ENCODE peak calls at places on chromosomes 5 and 9, in six cellular contexts. S is BJ, M is fibroblast of lung, L is fibroblast of the aortic adventitia, X is gastrocnemius medialis, V is IMR-90. B is an unnamed sample.

GRCh38 chr5:37501152-37501551 is 122.0 kb downstream of the WDR70 start:
- DNase-seq in V (peak; percentile 7), M (peak; percentile 45), L (peak; percentile 12), X (no peak), S (peak; percentile 3), B (peak; percentile 27)

GRCh38 chr9:137411670-137412380 is 11.1 kb downstream of the EXD3 start:
- DNase-seq in V (peak; percentile 94), X (peak; percentile 43), M (peak; percentile 85), L (peak; percentile 90), S (peak; percentile 51), B (peak; percentile 86)

GRCh38 chr9:89872426-89872912 is 267.7 kb downstream of the GADD45G start:
- DNase-seq in L (no peak), V (no peak), M (no peak), S (no peak), X (no peak), B (no peak)

GRCh38 chr9:12640866-12641636 is 52.1 kb upstream of the TYRP1 start:
- DNase-seq in M (no peak), S (no peak), L (no peak), V (no peak), X (no peak), B (no peak)

GRCh38 chr9:107222020-107222522 is 61.0 kb upstream of the RAD23B start:
- DNase-seq in S (no peak), X (no peak), M (peak; percentile 74), L (no peak), V (peak; percentile 79), B (no peak)

GRCh38 chr9:32378496-32378895 is 5.9 kb upstream of the ACO1 start:
- DNase-seq in L (peak; percentile 85), S (no peak), M (peak; percentile 86), V (peak; percentile 81), X (no peak), B (peak; percentile 82)

GRCh38 chr5:1431021-1431811 is 14.0 kb downstream of the SLC6A3 start:
- DNase-seq in X (no peak), M (no peak), L (no peak), V (no peak), S (no peak), B (no peak)

GRCh38 chr9:77926314-77926959 is 105.2 kb downstream of the GNAQ start:
- DNase-seq in S (peak; percentile 67), L (peak; percentile 81), X (no peak), V (peak; percentile 76), M (peak; percentile 59), B (peak; percentile 70)

GRCh38 chr5:28726815-28727214 is 1688.4 kb upstream of the CDH9 start:
- DNase-seq in V (no peak), L (no peak), M (no peak), X (no peak), S (no peak), B (no peak)

GRCh38 chr9:5389109-5389732 is 48.5 kb downstream of the PLGRKT start:
- DNase-seq in M (peak; percentile 78), L (peak; percentile 65), S (peak; percentile 37), V (peak; percentile 91), X (no peak), B (peak; percentile 96)

GRCh38 chr9:136050266-136050705 is 44.8 kb downstream of the NACC2 start:
- DNase-seq in S (no peak), X (no peak), V (no peak), L (no peak), M (no peak), B (no peak)

GRCh38 chr9:136225748-136226679 is 19.6 kb downstream of the QSOX2 start:
- DNase-seq in L (peak; percentile 40), V (peak; percentile 31), M (peak; percentile 47), S (no peak), X (no peak), B (peak; percentile 36)

GRCh38 chr9:137456864-137457405 is 2.2 kb downstream of the NSMF start:
- DNase-seq in V (no peak), M (no peak), X (no peak), S (no peak), L (no peak), B (no peak)

GRCh38 chr9:115733318-115733717 is 420.3 kb upstream of the PAPPA start:
- DNase-seq in V (no peak), S (no peak), L (peak; percentile 22), X (no peak), M (no peak), B (peak; percentile 24)

GRCh38 chr9:3401556-3401955 is 124.2 kb downstream of the RFX3 start:
- DNase-seq in S (no peak), X (no peak), L (no peak), V (no peak), M (no peak), B (no peak)

GRCh38 chr9:91746904-91747303 is 203.1 kb downstream of the ROR2 start:
- DNase-seq in V (peak; percentile 69), S (no peak), X (no peak), L (peak; percentile 56), M (peak; percentile 66), B (peak; percentile 82)

GRCh38 chr5:65623482-65623881 is 651 bp downstream of the TRIM23 start:
- DNase-seq in S (no peak), X (no peak), L (peak; percentile 5), M (peak; percentile 1), V (no peak), B (peak; percentile 7)

GRCh38 chr5:80592761-80593160 is 22.7 kb upstream of the ANKRD34B start:
- DNase-seq in S (no peak), V (no peak), M (no peak), X (no peak), L (no peak), B (no peak)

GRCh38 chr5:158727108-158727507 is 372.6 kb downstream of the EBF1 start:
- DNase-seq in S (no peak), V (no peak), L (no peak), X (no peak), M (no peak), B (peak; percentile 84)

GRCh38 chr9:125412166-125412565 is 150.5 kb downstream of the GAPVD1 start:
- DNase-seq in V (no peak), L (no peak), X (no peak), S (no peak), M (no peak), B (no peak)

GRCh38 chr9:111662851-111663823 is 1.7 kb downstream of the GNG10 start:
- DNase-seq in X (no peak), M (no peak), V (no peak), L (no peak), S (no peak), B (no peak)
- H3K4me3 ChIP-seq in X (peak overlapping the region; percentile 64), M (peak overlapping the region; percentile 68), V (peak overlapping the region; percentile 98), L (peak overlapping the region; percentile 89), S (peak overlapping the region; percentile 71), B (peak overlapping the region; percentile 79)

DNA sequence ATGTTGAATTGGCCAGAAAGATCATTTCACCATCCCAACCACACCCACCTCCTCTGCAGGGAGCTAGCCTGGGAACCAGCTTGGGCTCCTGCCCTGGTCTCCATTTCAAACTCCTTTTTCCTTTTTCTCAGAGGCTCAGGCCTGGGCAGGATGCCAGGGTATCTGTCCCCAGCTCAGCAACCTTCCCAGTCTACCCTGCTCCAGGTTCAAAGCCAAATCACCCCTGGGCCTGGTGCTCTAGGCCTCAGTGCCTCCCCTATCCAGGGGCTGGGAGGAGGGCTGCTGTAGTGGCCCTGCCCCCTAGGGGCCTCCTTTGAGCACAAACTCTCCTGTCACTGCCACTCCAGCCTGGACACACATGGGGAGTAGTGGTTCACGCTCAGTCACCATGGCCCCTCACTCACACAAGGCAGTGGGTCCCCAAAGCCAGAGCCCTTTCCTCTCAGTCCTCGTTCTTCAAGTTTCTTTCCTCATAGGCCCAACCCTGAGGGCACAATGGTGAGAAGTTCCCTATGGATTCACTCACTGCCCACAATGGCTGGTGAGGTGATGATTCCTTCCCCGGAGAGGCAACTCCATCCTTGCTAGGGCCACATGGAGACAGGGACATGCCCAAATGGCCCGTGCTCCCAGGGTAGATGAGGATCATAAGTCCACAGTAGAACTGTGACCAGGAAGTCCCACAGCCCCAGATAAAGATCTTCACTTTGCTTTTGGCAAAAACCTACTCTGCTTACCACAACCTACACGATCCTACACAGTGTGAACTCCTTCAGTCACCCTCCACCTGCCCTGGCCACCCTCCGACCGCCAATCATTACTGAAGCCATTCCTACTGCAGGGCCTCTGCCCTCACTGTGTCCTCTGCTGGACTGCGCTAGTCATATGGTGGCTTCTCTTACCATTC is 1.6 kb upstream of the ST6GALNAC4 start:
- DNase-seq in X (no peak), M (peak; percentile 71), L (peak; percentile 83), S (no peak), V (no peak), B (peak; percentile 73)
- TF ChIP-seq CTCF in X (no peak), M (no peak), L (no peak), S (peak; percentile 3), V (peak; percentile 8), B (peak; percentile 17)

GRCh38 chr9:132670359-132670815 is at the start of gene GTF3C4:
- DNase-seq in S (no peak), L (peak; percentile 75), V (peak; percentile 12), M (peak; percentile 81), X (peak; percentile 70), B (peak; percentile 75)
- H3K4me3 ChIP-seq in S (peak within 1 kb of the TSS; percentile 98), L (peak within 1 kb of the TSS; percentile 95), V (peak within 1 kb of the TSS; percentile 72), M (peak within 1 kb of the TSS; percentile 78), X (peak within 1 kb of the TSS; percentile 96), B (peak within 1 kb of the TSS; percentile 94)

GRCh38 chr5:98713027-98713426 is 60.4 kb upstream of the RGMB start:
- DNase-seq in V (peak; percentile 77), S (no peak), M (peak; percentile 77), L (peak; percentile 82), X (no peak), B (no peak)
- TF ChIP-seq CTCF in V (no peak), S (no peak), M (no peak), L (no peak), X (no peak), B (no peak)

DNA sequence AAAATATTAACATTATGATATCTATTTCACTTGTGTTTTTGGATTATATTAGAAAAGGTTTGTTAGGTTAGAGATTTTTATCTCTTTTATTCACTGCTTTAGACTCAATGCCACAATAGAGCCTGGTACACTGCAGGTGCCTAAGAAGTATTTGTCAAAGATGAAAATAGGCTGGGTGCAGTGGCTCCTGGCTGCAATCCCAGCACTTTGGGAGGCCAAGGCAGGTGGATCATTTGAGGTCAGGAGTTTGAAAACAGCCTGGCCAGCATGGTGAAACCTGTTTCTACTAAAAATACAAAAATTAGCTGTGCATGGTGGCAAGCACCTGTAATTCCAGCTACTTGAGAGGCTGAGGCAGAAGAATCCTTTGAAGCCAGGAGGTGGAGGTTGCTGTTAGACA is 64.3 kb downstream of the C9 start:
- DNase-seq in X (no peak), M (no peak), L (no peak), S (no peak), V (no peak), B (no peak)
- H3K4me3 ChIP-seq in X (no peak overlapping the region), M (no peak overlapping the region), L (no peak overlapping the region), S (no peak overlapping the region), V (no peak overlapping the region), B (no peak overlapping the region)

DNA sequence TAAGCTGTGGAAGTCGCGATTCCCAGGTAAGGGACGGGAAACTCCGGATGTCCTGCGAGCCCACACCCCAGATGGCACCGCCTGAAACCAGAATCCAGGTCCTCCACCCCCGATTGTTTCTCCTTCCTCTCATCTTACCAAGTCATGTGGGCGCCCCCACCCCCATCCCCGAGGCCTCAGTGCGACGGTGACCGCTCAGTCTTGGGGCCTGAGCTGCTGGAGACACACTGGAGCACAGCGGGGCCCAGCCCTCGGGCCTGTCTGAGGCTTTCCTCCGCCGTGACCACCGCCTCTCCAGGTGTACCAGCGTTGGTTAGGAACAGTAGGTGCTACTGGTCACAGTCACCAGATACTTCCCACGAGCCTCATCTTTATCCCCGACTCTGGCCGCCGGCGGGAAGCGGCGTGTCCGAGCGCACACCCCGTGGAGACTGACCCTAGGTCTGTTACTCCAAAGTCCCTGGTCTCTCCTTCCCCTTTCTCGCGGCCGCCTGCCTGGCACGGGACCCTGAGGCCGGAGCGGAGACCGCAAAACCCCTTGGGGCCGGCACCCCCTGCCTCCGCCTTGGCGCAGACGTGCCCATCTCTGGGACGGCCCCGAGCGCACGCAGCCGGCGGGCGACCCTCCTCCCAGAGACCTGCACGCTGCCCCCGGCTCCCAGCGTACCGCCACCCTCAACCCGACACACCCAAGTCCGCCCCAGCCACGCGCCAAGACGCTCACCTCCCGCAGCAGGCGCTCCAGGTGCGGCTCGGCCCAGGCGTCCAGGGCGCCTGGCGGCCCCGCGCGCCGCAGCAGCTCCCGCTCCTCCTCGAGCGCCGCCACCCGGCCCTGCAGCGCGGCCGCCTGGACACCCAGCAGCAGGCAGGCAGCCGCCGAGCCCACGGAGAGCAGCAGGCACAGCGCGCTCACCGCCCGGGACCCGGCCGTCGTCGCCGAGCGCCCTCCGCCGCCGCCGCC is 733 bp downstream of the COL23A1 start:
- DNase-seq in M (peak; percentile 16), X (no peak), V (peak; percentile 11), L (no peak), S (no peak), B (no peak)
- TF ChIP-seq CTCF in M (no peak), X (no peak), V (peak; percentile 20), L (no peak), S (peak; percentile 0), B (no peak)

B was measured in fibroblast of mammary gland.